ENCODE peak calls at places on chromosomes 5 and 9, in six cellular contexts. D is ELR; C is AG09309; M is activated CD4-positive, alpha-beta T cell treated with anti-CD3 and anti-CD28 coated beads for 24 hours; B is Calu3; Z is stimulated activated naive CD4-positive, alpha-beta T cell treated with Interleukin-2 at 50 U/mL for 16 hours. O is an unnamed sample.

GRCh38 chr9:134585021-134585561 is 56.5 kb upstream of the COL5A1 start:
- DNase-seq in D (no peak), C (no peak), M (no peak), B (no peak), Z (no peak), O (no peak)

GRCh38 chr5:14108170-14108996 is 34.8 kb upstream of the TRIO start:
- DNase-seq in D (peak), C (peak), M (no peak), B (peak), Z (no peak), O (peak)

GRCh38 chr9:14748373-14748772 is 25.8 kb upstream of the CER1 start:
- DNase-seq in D (no peak), C (no peak), M (no peak), B (no peak), Z (no peak), O (no peak)

GRCh38 chr5:107284822-107285510 is 385.8 kb downstream of the EFNA5 start:
- DNase-seq in D (peak), C (no peak), M (no peak), B (peak), Z (no peak), O (peak)

GRCh38 chr9:133713960-133714495 is 24.1 kb downstream of the SARDH start:
- DNase-seq in D (no peak), C (no peak), M (no peak), B (no peak), Z (no peak), O (no peak)

GRCh38 chr5:36875051-36875788 is 1.3 kb upstream of the NIPBL start:
- DNase-seq in D (peak), C (no peak), M (peak), B (peak), Z (peak), O (peak)

GRCh38 chr5:78458843-78459242 is 98.4 kb downstream of the SCAMP1 start:
- DNase-seq in D (no peak), C (no peak), M (no peak), B (no peak), Z (no peak), O (no peak)

GRCh38 chr9:98182069-98182820 is 10.2 kb downstream of the CORO2A start:
- DNase-seq in D (no peak), C (no peak), M (no peak), B (no peak), Z (no peak), O (no peak)

GRCh38 chr5:7410936-7411511 is 15.1 kb downstream of the ADCY2 start:
- DNase-seq in D (no peak), C (no peak), M (no peak), B (no peak), Z (no peak), O (no peak)

GRCh38 chr5:103526164-103526915 is 36.2 kb downstream of the NUDT12 start:
- DNase-seq in D (no peak), C (peak), M (no peak), B (no peak), Z (no peak), O (no peak)

GRCh38 chr5:168946363-168946762 is 354.6 kb downstream of the SLIT3 start:
- DNase-seq in D (no peak), C (no peak), M (no peak), B (no peak), Z (no peak), O (no peak)

GRCh38 chr5:115571441-115571878 is 26.9 kb upstream of the FEM1C start:
- DNase-seq in D (no peak), C (no peak), M (no peak), B (no peak), Z (no peak), O (no peak)

GRCh38 chr5:17882760-17883488 is 248.7 kb downstream of the TAF11L14 start:
- DNase-seq in D (no peak), C (no peak), M (no peak), B (no peak), Z (no peak), O (no peak)

O was measured in HCEC 1CT.